ENCODE peak calls at places on chromosomes 1 and 21, in five cellular contexts. B is dorsolateral prefrontal cortex; G is hepatocyte; K is CD4-positive, alpha-beta T cell; A is left ventricle myocardium inferior. N is an unnamed sample. For H3K27me3, the result is how much of the 10 kb centered on the place peaks cover.

GRCh38 chr1:216902669-216903388 is 179.6 kb upstream of the ESRRG start:
- DNase-seq in G (no peak), K (no peak), B (no peak), A (no peak), N (no peak)

GRCh38 chr1:54340876-54341275 is 65.3 kb downstream of the SSBP3 start:
- DNase-seq in K (no peak), B (no peak), G (no peak), A (no peak), N (no peak)

GRCh38 chr1:62725255-62725654 is 37.1 kb upstream of the DOCK7 start:
- DNase-seq in A (no peak), B (no peak), G (no peak), K (no peak), N (peak)

GRCh38 chr1:94720091-94720793 is 99.9 kb upstream of the SLC44A3 start:
- DNase-seq in A (no peak), K (no peak), G (no peak), B (no peak), N (no peak)

GRCh38 chr21:34192646-34193285 is 119.4 kb downstream of the MRPS6 start:
- DNase-seq in G (no peak), B (no peak), K (no peak), A (no peak), N (no peak)

GRCh38 chr1:172708452-172708851 is 49.5 kb downstream of the FASLG start:
- DNase-seq in A (no peak), G (no peak), B (no peak), K (peak), N (no peak)

GRCh38 chr1:236206548-236206947 is 64.2 kb downstream of the GPR137B start:
- DNase-seq in B (no peak), A (no peak), G (peak), K (no peak), N (no peak)

GRCh38 chr1:156128749-156129682 is 14.5 kb downstream of the LMNA start:
- DNase-seq in K (no peak), A (peak), G (peak), B (no peak), N (peak)

GRCh38 chr1:179143332-179143731 is 61.5 kb downstream of the TOR3A start:
- DNase-seq in B (no peak), A (no peak), K (no peak), G (peak), N (peak)

GRCh38 chr1:25232866-25233784 is 823 bp upstream of the SYF2 start:
- DNase-seq in A (peak), B (peak), K (peak), G (peak), N (no peak)

GRCh38 chr21:39803393-39803792 is 58.4 kb downstream of the IGSF5 start:
- DNase-seq in B (no peak), G (no peak), K (no peak), A (no peak), N (no peak)

GRCh38 chr1:64482128-64482527 is 12.2 kb downstream of the CACHD1 start:
- DNase-seq in A (no peak), G (no peak), K (no peak), B (no peak), N (no peak)

GRCh38 chr1:204171751-204172178 is 5.6 kb upstream of the REN start:
- DNase-seq in A (no peak), K (no peak), G (no peak), B (no peak), N (peak)

GRCh38 chr1:39576016-39576657 is 453 bp downstream of the PABPC4 start:
- DNase-seq in G (peak), A (peak), K (peak), B (peak), N (no peak)

GRCh38 chr1:55209247-55209646 is 5.9 kb downstream of the USP24 start:
- DNase-seq in A (no peak), G (no peak), B (no peak), K (no peak), N (no peak)

GRCh38 chr1:63836374-63836773 is 62.6 kb downstream of the ROR1 start:
- DNase-seq in K (no peak), B (no peak), G (no peak), A (no peak), N (no peak)

GRCh38 chr1:152745289-152745704 is 12.5 kb upstream of the KPRP start:
- DNase-seq in K (no peak), G (no peak), A (no peak), B (no peak), N (no peak)

GRCh38 chr1:68811806-68812205 is 314.9 kb upstream of the DEPDC1 start:
- DNase-seq in A (no peak), G (no peak), K (no peak), B (peak), N (no peak)

GRCh38 chr1:109640285-109640865 is 15.5 kb upstream of the GSTM4 start:
- DNase-seq in B (peak), A (peak), G (peak), K (peak), N (no peak)

GRCh38 chr1:227949341-227949921 is 1.7 kb upstream of the WNT9A start:
- DNase-seq in G (no peak), A (no peak), B (peak), K (no peak), N (no peak)

GRCh38 chr1:119984771-119985170 is 84.7 kb downstream of the NOTCH2 start:
- DNase-seq in B (no peak), K (no peak), A (no peak), G (no peak), N (no peak)

GRCh38 chr1:15902882-15903281 is 55.4 kb downstream of the SPEN start:
- DNase-seq in A (no peak), B (no peak), G (no peak), K (no peak), N (peak)

GRCh38 chr1:110411173-110411572 is 3.7 kb upstream of the LAMTOR5 start:
- DNase-seq in A (no peak), K (no peak), B (no peak), G (no peak), N (no peak)

GRCh38 chr1:107795994-107796393 is 169.0 kb downstream of the VAV3 start:
- DNase-seq in A (no peak), K (no peak), G (no peak), B (no peak), N (no peak)

GRCh38 chr1:42431514-42431913 is 24.3 kb downstream of the ZMYND12 start:
- DNase-seq in G (peak), K (no peak), A (no peak), B (no peak), N (no peak)

GRCh38 chr1:42433324-42433860 is 22.4 kb downstream of the ZMYND12 start:
- DNase-seq in K (no peak), G (no peak), B (no peak), A (no peak), N (no peak)

GRCh38 chr1:42430751-42431150 is 25.1 kb downstream of the ZMYND12 start:
- DNase-seq in K (no peak), A (no peak), G (no peak), B (no peak), N (no peak)

GRCh38 chr1:42434340-42434739 is 21.5 kb downstream of the ZMYND12 start:
- DNase-seq in B (no peak), A (no peak), K (no peak), G (no peak), N (no peak)

GRCh38 chr1:42432714-42433113 is 23.1 kb downstream of the ZMYND12 start:
- DNase-seq in G (no peak), K (no peak), A (no peak), B (no peak), N (no peak)
- H3K27me3 ChIP-seq in G (under half), K (under half), A (under half), B (under half), N (under half)

GRCh38 chr21:42554251-42554937 is 40.7 kb downstream of the SLC37A1 start:
- DNase-seq in K (no peak), B (peak), A (peak), G (no peak), N (no peak)
- H3K27me3 ChIP-seq in K (under half), B (under half), A (under half), G (under half), N (under half)

GRCh38 chr1:112017183-112017582 is 27.7 kb upstream of the KCND3 start:
- DNase-seq in B (no peak), G (no peak), A (no peak), K (no peak), N (no peak)

GRCh38 chr1:112007169-112007568 is 17.7 kb upstream of the KCND3 start:
- DNase-seq in K (no peak), B (no peak), G (no peak), A (no peak), N (no peak)

GRCh38 chr1:112012823-112013222 is 23.4 kb upstream of the KCND3 start:
- DNase-seq in B (no peak), K (no peak), G (no peak), A (no peak), N (no peak)

DNA sequence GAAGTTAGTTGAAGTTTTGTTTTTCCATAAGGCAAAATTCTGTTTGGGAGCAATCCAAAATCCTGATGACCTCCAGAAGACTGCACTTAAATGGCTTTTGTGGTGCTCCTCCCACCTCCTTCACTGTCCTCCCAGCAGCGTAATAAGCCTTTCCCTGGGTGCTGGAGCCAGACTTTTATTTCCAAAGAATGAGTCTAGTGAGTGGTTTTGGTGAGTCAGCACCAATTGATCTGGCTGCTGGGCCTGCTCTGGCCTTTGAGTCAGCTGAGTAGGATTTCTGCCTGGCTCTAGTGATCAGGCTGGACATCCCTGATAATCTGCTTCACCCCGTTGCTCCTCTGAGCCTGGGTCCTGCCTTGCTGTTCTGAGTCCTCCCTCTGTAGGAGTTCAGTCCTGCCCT is 21.8 kb upstream of the KCND3 start:
- DNase-seq in K (no peak), A (no peak), G (peak), B (no peak), N (no peak)
- H3K27me3 ChIP-seq in K (under half), A (under half), G (under half), B (under half), N (under half)

DNA sequence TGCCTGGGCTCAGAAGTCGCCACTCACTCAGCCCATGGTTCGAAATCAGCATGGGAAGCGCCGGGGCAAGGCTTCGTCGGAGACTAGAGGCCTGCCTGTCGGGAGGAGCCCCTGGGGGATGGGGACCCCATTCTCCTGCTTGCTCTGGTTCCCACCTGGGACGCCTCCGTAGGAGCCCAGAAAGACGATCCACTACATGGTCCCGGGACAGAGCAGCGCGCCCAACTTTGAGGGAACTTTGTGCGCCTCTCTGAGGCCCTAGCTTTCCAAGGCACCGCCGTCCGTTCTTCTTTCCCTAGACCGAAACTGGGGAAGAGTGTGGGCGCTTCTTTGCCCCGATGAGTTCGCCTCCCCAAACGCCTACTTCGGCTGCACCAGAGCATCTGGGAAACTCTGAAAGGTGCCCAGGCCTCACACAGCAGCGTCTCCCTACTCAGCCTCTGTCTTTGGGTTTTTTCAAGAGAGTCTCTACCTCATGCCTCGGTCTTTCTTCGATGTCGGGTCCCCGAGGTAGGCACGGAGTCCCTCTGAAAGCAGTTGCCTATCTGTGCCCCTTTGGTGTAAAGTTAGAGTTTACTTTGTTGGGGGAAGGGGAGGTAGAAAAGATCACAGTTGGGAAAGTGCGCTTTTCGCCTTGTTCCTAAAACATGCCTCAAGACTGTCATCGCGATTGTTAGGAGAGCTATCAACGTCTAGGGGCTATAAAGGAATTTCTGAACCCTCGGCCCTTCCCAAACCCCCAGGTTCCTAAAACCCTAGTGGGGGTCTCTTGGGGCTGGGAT is 14.0 kb downstream of the NR5A2 start:
- DNase-seq in B (no peak), K (no peak), G (peak), A (no peak), N (no peak)
- H3K27me3 ChIP-seq in B (half or more), K (half or more), G (half or more), A (half or more), N (half or more)

GRCh38 chr1:213986020-213986924 is 1.5 kb upstream of the PROX1 start:
- DNase-seq in A (no peak), B (no peak), K (no peak), G (no peak), N (no peak)
- H3K27me3 ChIP-seq in A (half or more), B (under half), K (half or more), G (half or more), N (under half)